ENCODE peak calls at places on chromosomes 13 and 19, in eight cellular contexts. I is naive thymus-derived CD4-positive, alpha-beta T cell; X is right atrium auricular region; H is IMR-90; L is Peyer's patch; W is GM23248; Z is effector memory CD4-positive, alpha-beta T cell; Y is trophoblast cell. D is an unnamed sample. For H3K4me1, the result is how much of the 10 kb centered on the place peaks cover.

GRCh38 chr13:51590231-51590630 is 6.0 kb downstream of the WDFY2 start:
- DNase-seq in I (no peak), X (no peak), H (no peak), L (no peak), W (no peak), Z (no peak), Y (no peak), D (no peak)

GRCh38 chr19:45645068-45645630 is 6.0 kb upstream of the EML2 start:
- DNase-seq in I (no peak), X (no peak), H (no peak), L (no peak), W (no peak), Z (no peak), Y (no peak), D (no peak)

GRCh38 chr13:29594710-29595379 is 643 bp downstream of the SLC7A1 start:
- DNase-seq in I (peak), X (peak), H (peak), L (peak), W (peak), Z (peak), Y (peak), D (peak)

GRCh38 chr19:48819366-48819816 is 8.6 kb upstream of the BCAT2 start:
- DNase-seq in I (no peak), X (peak), H (peak), L (peak), W (peak), Z (no peak), Y (no peak), D (no peak)

GRCh38 chr13:42334329-42334706 is 62.4 kb downstream of the AKAP11 start:
- DNase-seq in I (no peak), X (no peak), H (no peak), L (no peak), W (no peak), Z (no peak), Y (no peak), D (no peak)

GRCh38 chr13:51833980-51834379 is 11.0 kb downstream of the TMEM272 start:
- DNase-seq in I (no peak), X (peak), H (no peak), L (no peak), W (no peak), Z (no peak), Y (no peak), D (no peak)

GRCh38 chr19:47225746-47226425 is 5.1 kb downstream of the BBC3 start:
- DNase-seq in I (peak), X (peak), H (peak), L (peak), W (peak), Z (peak), Y (peak), D (peak)

GRCh38 chr13:79799049-79799448 is 318.1 kb downstream of the NDFIP2 start:
- DNase-seq in I (no peak), X (no peak), H (no peak), L (no peak), W (no peak), Z (no peak), Y (no peak), D (no peak)

GRCh38 chr13:99859178-99860177 is 112.1 kb downstream of the ZIC5 start:
- DNase-seq in I (no peak), X (no peak), H (no peak), L (no peak), W (no peak), Z (no peak), Y (no peak), D (no peak)

GRCh38 chr19:45767881-45768643 is 990 bp downstream of the SIX5 start:
- DNase-seq in I (no peak), X (peak), H (peak), L (peak), W (peak), Z (no peak), Y (peak), D (peak)

GRCh38 chr13:109922518-109922917 is 136.1 kb upstream of the IRS2 start:
- DNase-seq in I (no peak), X (no peak), H (peak), L (no peak), W (no peak), Z (no peak), Y (peak), D (no peak)

GRCh38 chr19:49502866-49503581 is 6.8 kb downstream of the RPS11 start:
- DNase-seq in I (peak), X (no peak), H (peak), L (peak), W (peak), Z (no peak), Y (peak), D (peak)

GRCh38 chr19:5127710-5128109 is 158.8 kb downstream of the KDM4B start:
- DNase-seq in I (no peak), X (no peak), H (no peak), L (peak), W (no peak), Z (no peak), Y (no peak), D (no peak)

GRCh38 chr13:37409756-37410155 is 188.8 kb downstream of the POSTN start:
- DNase-seq in I (no peak), X (no peak), H (peak), L (no peak), W (peak), Z (no peak), Y (no peak), D (no peak)

GRCh38 chr19:18439025-18439909 is 1.3 kb upstream of the ISYNA1 start:
- DNase-seq in I (no peak), X (no peak), H (peak), L (peak), W (peak), Z (no peak), Y (peak), D (no peak)

GRCh38 chr13:40983725-40984669 is 35.1 kb downstream of the ELF1 start:
- DNase-seq in I (no peak), X (no peak), H (no peak), L (no peak), W (no peak), Z (no peak), Y (no peak), D (peak)

GRCh38 chr19:19538077-19538764 is at the start of gene CILP2:
- DNase-seq in I (no peak), X (no peak), H (no peak), L (no peak), W (peak), Z (peak), Y (peak), D (peak)

GRCh38 chr19:6769006-6769637 is 1.9 kb upstream of the SH2D3A start:
- DNase-seq in I (no peak), X (no peak), H (peak), L (no peak), W (peak), Z (no peak), Y (peak), D (no peak)

GRCh38 chr19:10316229-10317044 is 622 bp upstream of the FDX2 start:
- DNase-seq in I (no peak), X (no peak), H (no peak), L (no peak), W (no peak), Z (no peak), Y (no peak), D (no peak)

GRCh38 chr19:5186293-5187050 is 154.1 kb downstream of the PTPRS start:
- DNase-seq in I (no peak), X (peak), H (peak), L (no peak), W (peak), Z (no peak), Y (peak), D (no peak)

GRCh38 chr13:109381546-109382180 is 404.7 kb downstream of the IRS2 start:
- DNase-seq in I (no peak), X (no peak), H (peak), L (no peak), W (peak), Z (no peak), Y (peak), D (no peak)

GRCh38 chr19:16559896-16560295 is 12.3 kb downstream of the SLC35E1 start:
- DNase-seq in I (no peak), X (no peak), H (no peak), L (no peak), W (no peak), Z (no peak), Y (no peak), D (no peak)

GRCh38 chr19:54952591-54953344 is 5.4 kb upstream of the NLRP7 start:
- DNase-seq in I (no peak), X (no peak), H (no peak), L (no peak), W (peak), Z (no peak), Y (peak), D (no peak)

GRCh38 chr19:43439183-43440063 is 24.7 kb downstream of the TEX101 start:
- DNase-seq in I (peak), X (no peak), H (no peak), L (peak), W (peak), Z (peak), Y (no peak), D (peak)

GRCh38 chr13:73938375-73939070 is 195.7 kb downstream of the KLF12 start:
- DNase-seq in I (no peak), X (no peak), H (peak), L (no peak), W (peak), Z (no peak), Y (peak), D (no peak)

GRCh38 chr19:22422220-22422619 is at the start of gene ZNF98:
- DNase-seq in I (no peak), X (peak), H (no peak), L (no peak), W (no peak), Z (no peak), Y (peak), D (no peak)
- H3K4me3 ChIP-seq in I (no peak), X (peak), H (no peak), L (no peak), W (no peak), Z (no peak), Y (no peak), D (no peak)

GRCh38 chr13:101451641-101452040 is 834 bp upstream of the ITGBL1 start:
- DNase-seq in I (no peak), X (no peak), H (no peak), L (no peak), W (no peak), Z (no peak), Y (no peak), D (no peak)

GRCh38 chr13:101455863-101456262 is 3.4 kb downstream of the ITGBL1 start:
- DNase-seq in I (no peak), X (no peak), H (peak), L (no peak), W (peak), Z (no peak), Y (peak), D (no peak)

GRCh38 chr13:101452519-101453485 is at the start of gene ITGBL1:
- DNase-seq in I (no peak), X (no peak), H (peak), L (no peak), W (peak), Z (no peak), Y (no peak), D (no peak)

GRCh38 chr13:101454767-101455166 is 2.3 kb downstream of the ITGBL1 start:
- DNase-seq in I (no peak), X (no peak), H (peak), L (no peak), W (peak), Z (no peak), Y (no peak), D (no peak)

GRCh38 chr13:101453784-101454201 is 1.3 kb downstream of the ITGBL1 start:
- DNase-seq in I (no peak), X (no peak), H (no peak), L (no peak), W (peak), Z (no peak), Y (no peak), D (no peak)
- H3K4me1 ChIP-seq in I (under half), X (under half), H (under half), L (under half), W (half or more), Z (under half), Y (under half), D (under half)

DNA sequence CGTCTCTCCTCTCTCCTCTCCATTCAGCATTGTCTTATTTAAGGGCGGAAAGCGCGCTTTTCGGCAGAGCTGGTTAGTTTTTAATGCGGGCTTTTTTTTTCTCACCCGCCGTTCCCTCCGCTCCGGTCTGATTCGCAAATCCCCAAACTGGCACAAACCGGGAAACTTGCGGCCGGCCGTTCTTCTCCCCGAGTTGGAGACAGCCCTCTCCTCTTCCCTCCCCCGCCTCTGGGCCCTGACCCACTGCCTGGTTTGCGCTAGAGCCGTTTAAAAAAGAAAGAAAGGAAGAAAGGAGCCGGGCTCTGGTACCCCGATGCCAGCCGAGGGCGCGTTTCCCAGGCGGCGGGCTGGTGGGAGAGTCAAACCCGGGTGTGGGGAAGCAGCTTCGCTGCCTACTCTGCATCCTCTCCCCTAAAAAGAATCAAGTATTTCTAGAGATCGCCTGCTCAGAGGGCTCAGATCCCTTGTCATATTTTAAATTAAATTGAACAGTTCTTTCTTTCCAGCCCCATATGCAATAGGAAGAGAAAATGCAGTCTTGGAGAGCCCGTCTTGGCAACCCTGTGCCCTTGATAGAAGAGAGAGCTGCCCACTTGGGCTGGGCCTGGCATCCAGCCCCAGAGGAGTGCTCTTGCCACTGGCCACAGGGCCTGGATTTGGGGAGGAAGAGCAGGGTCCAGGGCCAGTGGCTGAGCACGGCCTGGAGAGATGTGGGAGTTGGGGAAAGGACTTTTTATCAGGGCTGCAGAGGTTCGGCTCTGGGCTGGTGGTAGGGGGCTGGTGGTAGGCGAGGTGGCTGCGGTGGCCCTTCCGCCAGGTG is 19.0 kb downstream of the NFIX start:
- DNase-seq in I (no peak), X (no peak), H (no peak), L (no peak), W (peak), Z (no peak), Y (no peak), D (no peak)
- H3K4me3 ChIP-seq in I (peak), X (peak), H (no peak), L (peak), W (peak), Z (peak), Y (no peak), D (no peak)

DNA sequence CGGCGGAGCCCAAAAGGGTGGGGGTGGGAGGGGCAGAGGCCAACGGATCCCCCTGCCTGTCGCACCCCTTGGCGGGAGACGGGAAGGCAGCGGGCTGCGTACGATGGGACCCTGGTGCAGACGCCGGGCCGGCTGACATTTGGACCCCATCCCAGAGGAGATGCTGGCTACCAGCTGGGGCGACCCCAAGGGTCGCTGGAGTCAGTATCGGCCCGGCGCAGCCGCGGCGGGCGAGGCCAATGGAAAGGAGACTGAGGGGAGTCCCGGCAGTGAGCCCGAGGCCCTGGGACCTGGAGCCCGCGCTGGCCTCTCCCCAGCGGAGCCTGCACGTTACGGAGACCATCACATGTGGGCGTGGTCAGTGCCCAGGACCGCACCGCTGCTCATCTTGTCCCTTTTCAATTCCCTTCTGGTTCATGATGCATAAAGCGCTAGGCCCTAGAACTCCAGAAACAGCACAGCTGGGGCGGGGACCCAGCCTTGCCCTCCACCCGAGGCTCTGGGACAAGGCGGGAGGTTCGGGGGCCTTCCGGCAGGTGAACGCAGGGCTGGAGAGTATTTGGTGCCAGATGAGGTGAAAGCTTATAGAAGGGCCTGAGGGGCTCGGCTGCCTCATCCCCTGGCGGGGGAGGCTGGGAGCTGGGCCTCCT is 8.0 kb downstream of the C19orf25 start:
- DNase-seq in I (no peak), X (no peak), H (no peak), L (no peak), W (peak), Z (no peak), Y (no peak), D (no peak)
- H3K4me1 ChIP-seq in I (under half), X (half or more), H (under half), L (half or more), W (under half), Z (half or more), Y (under half), D (half or more)

DNA sequence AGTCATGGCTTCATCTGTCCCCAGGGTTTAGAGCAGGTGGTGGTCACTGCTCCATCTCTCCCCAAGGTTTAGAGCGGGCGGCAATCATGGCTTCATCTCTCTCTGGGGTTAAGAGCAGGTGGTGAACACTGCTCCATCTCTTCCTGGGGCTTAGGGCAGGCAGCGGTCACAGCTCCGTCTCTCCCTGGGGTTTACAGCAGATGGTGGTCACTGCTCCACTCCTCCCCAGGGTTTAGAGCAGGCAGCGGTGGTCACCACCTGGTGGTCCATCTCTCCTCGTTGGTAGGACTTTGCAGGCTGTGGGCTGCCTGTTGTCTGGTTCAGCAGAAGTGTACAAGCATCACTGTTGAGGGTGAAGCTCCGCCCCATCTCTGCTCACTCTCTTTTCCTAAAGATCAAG is 52.8 kb upstream of the ARHGEF7 start:
- DNase-seq in I (no peak), X (no peak), H (no peak), L (no peak), W (no peak), Z (no peak), Y (no peak), D (no peak)
- H3K4me3 ChIP-seq in I (no peak), X (no peak), H (no peak), L (no peak), W (no peak), Z (no peak), Y (no peak), D (no peak)

GRCh38 chr13:33249066-33249465 is 36.5 kb downstream of the STARD13 start:
- DNase-seq in I (no peak), X (no peak), H (peak), L (no peak), W (peak), Z (no peak), Y (no peak), D (no peak)

GRCh38 chr13:33252103-33252502 is 33.5 kb downstream of the STARD13 start:
- DNase-seq in I (no peak), X (no peak), H (no peak), L (no peak), W (no peak), Z (no peak), Y (no peak), D (no peak)

GRCh38 chr13:33249894-33250293 is 35.7 kb downstream of the STARD13 start:
- DNase-seq in I (no peak), X (no peak), H (no peak), L (no peak), W (no peak), Z (no peak), Y (no peak), D (no peak)

GRCh38 chr13:33250594-33250993 is 35.0 kb downstream of the STARD13 start:
- DNase-seq in I (no peak), X (no peak), H (peak), L (no peak), W (peak), Z (no peak), Y (no peak), D (no peak)

DNA sequence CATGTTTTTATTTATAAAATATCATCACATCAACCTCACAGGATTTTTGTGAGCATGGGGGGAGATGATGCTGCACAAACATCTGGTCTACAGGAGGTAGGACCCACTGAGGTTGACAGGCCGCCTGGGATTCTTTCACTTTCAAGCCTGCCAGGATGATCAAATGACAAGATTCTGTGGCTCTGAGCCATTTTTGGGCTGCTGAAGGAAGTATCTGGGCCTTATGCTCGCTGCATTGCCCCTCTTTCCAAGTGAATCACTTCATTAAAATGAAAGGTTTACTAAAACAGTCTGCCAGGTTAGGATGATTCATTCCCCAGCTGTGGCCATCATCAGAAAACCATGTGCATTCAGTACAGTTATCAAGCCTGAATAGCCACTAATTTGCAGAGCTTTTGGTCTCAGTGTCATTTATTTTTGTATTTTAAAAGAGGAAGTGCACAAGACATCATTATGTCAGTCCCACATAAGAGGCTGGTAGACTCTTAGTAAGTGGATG is 34.4 kb downstream of the STARD13 start:
- DNase-seq in I (no peak), X (no peak), H (peak), L (no peak), W (peak), Z (no peak), Y (no peak), D (no peak)
- H3K4me1 ChIP-seq in I (under half), X (half or more), H (under half), L (under half), W (under half), Z (under half), Y (under half), D (under half)

DNA sequence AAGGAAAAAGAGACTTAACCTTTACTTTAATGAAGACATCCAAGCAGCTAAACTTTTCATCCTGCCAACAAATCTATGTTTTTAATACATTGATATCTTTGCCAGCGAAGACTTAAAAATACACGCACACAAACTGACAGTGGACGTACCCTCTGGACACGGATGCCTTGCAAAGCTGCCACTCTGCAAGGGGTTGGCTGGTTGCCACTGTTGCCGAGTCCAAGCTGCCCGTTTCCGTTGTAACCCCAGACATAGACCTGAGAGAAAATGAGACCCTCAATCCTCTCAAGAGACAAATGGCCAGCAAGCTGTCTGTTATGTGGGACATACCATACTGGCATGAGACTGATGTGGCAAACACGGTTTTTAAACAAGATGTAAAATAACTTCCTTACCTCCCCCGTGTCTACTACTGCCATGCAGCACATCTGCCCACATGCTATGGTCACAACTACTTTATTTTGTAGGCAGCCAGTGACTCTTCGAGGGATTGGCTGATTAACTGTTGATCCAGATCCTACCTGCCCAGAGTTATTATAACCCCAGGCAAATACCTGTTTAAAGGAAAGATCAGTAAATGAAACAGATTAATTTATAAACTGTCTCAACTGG is 21.2 kb downstream of the RCBTB2 start:
- DNase-seq in I (no peak), X (no peak), H (no peak), L (no peak), W (no peak), Z (no peak), Y (no peak), D (no peak)
- H3K4me3 ChIP-seq in I (no peak), X (peak), H (no peak), L (no peak), W (no peak), Z (no peak), Y (no peak), D (no peak)

GRCh38 chr19:41934849-41935374 is 6.7 kb upstream of the ERFL start:
- DNase-seq in I (peak), X (no peak), H (peak), L (peak), W (peak), Z (peak), Y (peak), D (peak)
- H3K4me1 ChIP-seq in I (under half), X (under half), H (under half), L (under half), W (under half), Z (under half), Y (under half), D (under half)